ENCODE peak calls at places on chromosomes 7 and 10, in ten cellular contexts. Q is NAMALWA; I is astrocyte of the cerebellum; O is WERI-Rb-1; Y is retina; T is iPS-NIHi11; J is GM23338; L is Right ventricle myocardium superior; R is COR-L47; W is activated naive CD4-positive, alpha-beta T cell treated with Interleukin-2 at 50 U/mL for 16 hours. A is an unnamed sample.

GRCh38 chr7:130904792-130905191 is 170.8 kb upstream of the KLF14 start:
- DNase-seq in Q (no peak), I (no peak), O (no peak), Y (no peak), T (no peak), J (no peak), L (no peak), R (no peak), W (peak; percentile 3), A (no peak)

GRCh38 chr10:71264345-71265200 is 52.2 kb downstream of the UNC5B start:
- DNase-seq in Q (no peak), I (no peak), O (no peak), Y (no peak), T (no peak), J (no peak), L (no peak), R (no peak), W (no peak), A (no peak)

GRCh38 chr10:134205-134742 is 981 bp upstream of the ZMYND11 start:
- DNase-seq in Q (no peak), I (no peak), O (peak; percentile 8), Y (peak; percentile 89), T (no peak), J (peak; percentile 41), L (no peak), R (no peak), W (peak; percentile 43), A (no peak)

GRCh38 chr10:132881186-132881920 is 61.0 kb downstream of the CFAP46 start:
- DNase-seq in Q (no peak), I (no peak), O (no peak), Y (no peak), T (no peak), J (no peak), L (peak; percentile 17), R (no peak), W (no peak), A (no peak)

GRCh38 chr10:133143200-133143533 is 16.9 kb upstream of the KNDC1 start:
- DNase-seq in Q (no peak), I (no peak), O (peak; percentile 6), Y (peak; percentile 62), T (no peak), J (no peak), L (peak; percentile 22), R (no peak), W (no peak), A (no peak)

GRCh38 chr10:785539-786214 is 96.2 kb upstream of the DIP2C start:
- DNase-seq in Q (no peak), I (no peak), O (no peak), Y (no peak), T (no peak), J (no peak), L (peak; percentile 27), R (no peak), W (no peak), A (peak; percentile 32)

GRCh38 chr10:6195376-6195775 is 7.4 kb upstream of the PFKFB3 start:
- DNase-seq in Q (no peak), I (peak; percentile 41), O (no peak), Y (no peak), T (peak; percentile 1), J (no peak), L (no peak), R (no peak), W (no peak), A (no peak)

GRCh38 chr7:128139406-128139805 is 101.7 kb upstream of the LEP start:
- DNase-seq in Q (no peak), I (no peak), O (no peak), Y (no peak), T (no peak), J (no peak), L (no peak), R (no peak), W (no peak), A (no peak)

GRCh38 chr10:51590802-51591201 is 108.6 kb downstream of the CSTF2T start:
- DNase-seq in Q (no peak), I (no peak), O (no peak), Y (no peak), T (no peak), J (peak; percentile 26), L (no peak), R (no peak), W (no peak), A (no peak)

GRCh38 chr7:20030915-20031362 is 186.2 kb downstream of the MACC1 start:
- DNase-seq in Q (no peak), I (peak; percentile 41), O (no peak), Y (no peak), T (no peak), J (no peak), L (no peak), R (no peak), W (no peak), A (no peak)

GRCh38 chr10:100982916-100983830 is 4.1 kb downstream of the MRPL43 start:
- DNase-seq in Q (no peak), I (no peak), O (no peak), Y (no peak), T (no peak), J (no peak), L (no peak), R (no peak), W (no peak), A (no peak)

GRCh38 chr7:20316706-20317105 is 14.0 kb upstream of the ITGB8 start:
- DNase-seq in Q (no peak), I (no peak), O (no peak), Y (no peak), T (no peak), J (no peak), L (no peak), R (no peak), W (no peak), A (no peak)

GRCh38 chr7:108239501-108240225 is 109.5 kb upstream of the LAMB4 start:
- DNase-seq in Q (no peak), I (no peak), O (peak; percentile 71), Y (peak; percentile 43), T (no peak), J (peak; percentile 22), L (no peak), R (peak; percentile 33), W (no peak), A (no peak)

GRCh38 chr7:91169819-91170218 is 94.4 kb upstream of the FZD1 start:
- DNase-seq in Q (no peak), I (no peak), O (no peak), Y (peak; percentile 24), T (peak; percentile 13), J (peak; percentile 16), L (no peak), R (peak; percentile 1), W (no peak), A (peak; percentile 17)

GRCh38 chr10:20858292-20859124 is 38.6 kb downstream of the NEBL start:
- DNase-seq in Q (peak; percentile 59), I (peak; percentile 18), O (no peak), Y (peak; percentile 24), T (no peak), J (peak; percentile 56), L (no peak), R (peak; percentile 4), W (no peak), A (peak; percentile 10)

GRCh38 chr7:138097064-138097741 is 20.9 kb downstream of the AKR1D1 start:
- DNase-seq in Q (peak; percentile 58), I (no peak), O (peak; percentile 44), Y (no peak), T (no peak), J (peak; percentile 53), L (no peak), R (peak; percentile 32), W (no peak), A (peak; percentile 44)

GRCh38 chr10:70940834-70941568 is 52.6 kb upstream of the PCBD1 start:
- DNase-seq in Q (no peak), I (no peak), O (peak; percentile 93), Y (no peak), T (no peak), J (no peak), L (peak; percentile 78), R (peak; percentile 24), W (no peak), A (peak; percentile 49)

GRCh38 chr7:157628456-157628855 is 291.7 kb downstream of the DNAJB6 start:
- DNase-seq in Q (no peak), I (no peak), O (no peak), Y (no peak), T (no peak), J (no peak), L (no peak), R (no peak), W (no peak), A (no peak)

GRCh38 chr7:40545739-40546138 is 410.9 kb downstream of the SUGCT start:
- DNase-seq in Q (no peak), I (no peak), O (no peak), Y (no peak), T (no peak), J (no peak), L (no peak), R (no peak), W (no peak), A (no peak)

GRCh38 chr7:17301491-17302101 is 3.1 kb downstream of the AHR start:
- DNase-seq in Q (peak; percentile 62), I (no peak), O (peak; percentile 24), Y (no peak), T (no peak), J (peak; percentile 62), L (no peak), R (peak; percentile 14), W (peak; percentile 40), A (no peak)

GRCh38 chr7:27245798-27246691 is 3.4 kb downstream of the EVX1 start:
- DNase-seq in Q (no peak), I (no peak), O (no peak), Y (peak; percentile 70), T (no peak), J (peak; percentile 71), L (no peak), R (no peak), W (no peak), A (peak; percentile 64)

GRCh38 chr10:47361293-47361692 is 13.1 kb downstream of the RBP3 start:
- DNase-seq in Q (peak; percentile 48), I (no peak), O (peak; percentile 76), Y (peak; percentile 66), T (peak; percentile 87), J (peak; percentile 87), L (no peak), R (no peak), W (no peak), A (peak; percentile 81)

GRCh38 chr7:98755138-98755898 is 114.5 kb downstream of the TMEM130 start:
- DNase-seq in Q (peak; percentile 31), I (no peak), O (peak; percentile 23), Y (peak; percentile 48), T (peak; percentile 67), J (peak; percentile 44), L (no peak), R (peak; percentile 8), W (no peak), A (peak; percentile 70)

GRCh38 chr7:155517452-155517851 is 28.9 kb downstream of the CNPY1 start:
- DNase-seq in Q (no peak), I (no peak), O (no peak), Y (no peak), T (no peak), J (no peak), L (no peak), R (no peak), W (no peak), A (no peak)

GRCh38 chr10:89389254-89389653 is 3.2 kb upstream of the IFIT1 start:
- DNase-seq in Q (peak; percentile 46), I (peak; percentile 33), O (no peak), Y (no peak), T (no peak), J (peak; percentile 66), L (no peak), R (no peak), W (no peak), A (peak; percentile 41)

GRCh38 chr7:156940421-156941122 is 8.9 kb upstream of the NOM1 start:
- DNase-seq in Q (no peak), I (no peak), O (no peak), Y (no peak), T (no peak), J (no peak), L (no peak), R (no peak), W (no peak), A (no peak)

GRCh38 chr7:66301737-66302136 is 96.6 kb downstream of the TPST1 start:
- DNase-seq in Q (no peak), I (no peak), O (no peak), Y (no peak), T (no peak), J (no peak), L (no peak), R (no peak), W (no peak), A (no peak)

GRCh38 chr10:938954-939678 is 7.6 kb upstream of the LARP4B start:
- DNase-seq in Q (no peak), I (no peak), O (no peak), Y (no peak), T (no peak), J (no peak), L (no peak), R (no peak), W (no peak), A (no peak)